ENCODE peak calls at places on chromosomes 7 and 10, in four cellular contexts. D is GM12878, T is HepG2, W is K562. S is an unnamed sample.

GRCh38 chr10:35504132-35504531 is 101.0 kb upstream of the GJD4 start:
- DNase-seq in W (no peak), D (no peak), T (no peak), S (no peak)

GRCh38 chr7:106068986-106069385 is 43.1 kb downstream of the SYPL1 start:
- DNase-seq in D (no peak), W (no peak), T (no peak), S (no peak)

GRCh38 chr10:78579586-78579985 is 489.2 kb upstream of the ZMIZ1 start:
- DNase-seq in T (no peak), D (no peak), W (no peak), S (no peak)

GRCh38 chr10:86706401-86706841 is 38.1 kb downstream of the LDB3 start:
- DNase-seq in T (no peak), W (no peak), D (no peak), S (no peak)

GRCh38 chr7:74057987-74058386 is 25.6 kb upstream of the LIMK1 start:
- DNase-seq in D (no peak), T (no peak), W (no peak), S (no peak)

GRCh38 chr7:55477781-55478374 is 94.4 kb downstream of the VOPP1 start:
- DNase-seq in W (no peak), D (no peak), T (no peak), S (no peak)

GRCh38 chr7:114021135-114021534 is 102.3 kb upstream of the PPP1R3A start:
- DNase-seq in W (no peak), D (no peak), T (no peak), S (no peak)

GRCh38 chr10:100508691-100509150 is 10.9 kb downstream of the SEC31B start:
- DNase-seq in D (no peak), W (peak), T (peak), S (no peak)

GRCh38 chr10:79146611-79147130 is 77.9 kb downstream of the ZMIZ1 start:
- DNase-seq in W (no peak), D (no peak), T (no peak), S (no peak)

GRCh38 chr10:71804067-71804466 is 30.7 kb upstream of the VSIR start:
- DNase-seq in T (no peak), W (no peak), D (no peak), S (no peak)
- TF ChIP-seq NR2C2 in T (no peak), W (no peak), D (no peak), S (no peak)

GRCh38 chr7:26186364-26187311 is 13.9 kb downstream of the HNRNPA2B1 start:
- DNase-seq in W (no peak), T (no peak), D (no peak), S (no peak)

GRCh38 chr7:26189697-26190096 is 10.8 kb downstream of the HNRNPA2B1 start:
- DNase-seq in D (no peak), T (no peak), W (no peak), S (no peak)

GRCh38 chr7:26188291-26188999 is 12.1 kb downstream of the HNRNPA2B1 start:
- DNase-seq in T (no peak), D (no peak), W (no peak), S (no peak)

GRCh38 chr7:26189000-26189539 is 11.5 kb downstream of the HNRNPA2B1 start:
- DNase-seq in W (no peak), T (no peak), D (no peak), S (no peak)

DNA sequence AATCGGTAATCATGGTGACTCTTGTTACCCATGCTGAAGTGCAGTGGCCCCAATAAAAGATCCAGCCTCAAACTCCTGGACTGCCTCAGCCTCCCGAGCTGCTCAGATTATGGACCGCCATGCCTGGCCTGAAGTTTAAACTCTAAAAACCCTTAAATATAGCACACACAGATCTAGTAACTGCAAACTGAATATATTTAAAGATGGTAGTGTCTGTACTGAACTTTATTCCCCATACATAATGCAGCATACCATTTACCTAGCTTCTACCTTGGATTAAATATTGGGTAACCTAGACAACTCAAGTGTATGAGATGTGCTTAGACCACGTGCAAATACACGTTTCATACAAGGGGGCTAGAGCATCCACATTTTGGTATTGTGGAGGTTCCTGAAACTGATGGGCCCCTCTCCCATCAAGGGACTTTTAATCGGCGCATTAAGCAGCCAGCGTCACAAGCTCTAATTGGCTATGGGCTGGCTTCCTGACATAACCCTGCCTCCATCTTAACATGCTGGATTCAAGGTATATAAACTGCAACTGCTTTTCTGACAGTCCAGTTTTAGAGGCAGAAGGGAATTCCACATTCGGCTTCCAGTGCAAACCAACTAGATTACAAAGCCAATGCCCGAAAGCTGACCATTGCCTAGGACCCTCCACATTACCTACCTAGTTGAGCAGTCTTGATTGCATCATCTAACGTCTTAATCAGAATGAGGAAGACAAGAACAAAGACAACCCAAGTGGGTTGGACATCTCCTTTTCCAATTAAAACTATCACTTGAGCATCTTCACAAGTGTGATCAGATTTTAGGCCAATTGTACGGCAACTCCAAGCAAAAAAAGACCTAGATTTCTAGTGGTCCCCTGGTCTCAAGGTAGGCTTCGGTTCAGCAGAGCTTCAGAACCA is 12.9 kb downstream of the HNRNPA2B1 start:
- DNase-seq in W (peak), T (no peak), D (no peak), S (no peak)
- TF ChIP-seq ATF2 in W (no peak), T (no peak), D (peak), S (no peak)

GRCh38 chr7:1243964-1244416 is 11.3 kb downstream of the UNCX start:
- DNase-seq in W (no peak), D (no peak), T (no peak), S (no peak)

GRCh38 chr7:1242601-1243289 is 10.1 kb downstream of the UNCX start:
- DNase-seq in D (no peak), W (no peak), T (no peak), S (no peak)

GRCh38 chr7:1244701-1245526 is 12.2 kb downstream of the UNCX start:
- DNase-seq in T (no peak), D (no peak), W (no peak), S (no peak)

GRCh38 chr7:1242129-1242572 is 9.5 kb downstream of the UNCX start:
- DNase-seq in T (no peak), D (no peak), W (no peak), S (no peak)

GRCh38 chr7:1243290-1243963 is 10.8 kb downstream of the UNCX start:
- DNase-seq in W (no peak), D (no peak), T (no peak), S (no peak)
- TF ChIP-seq NR2C2 in W (no peak), D (no peak), T (no peak), S (no peak)

GRCh38 chr7:50826371-50827172 is 43.9 kb upstream of the GRB10 start:
- DNase-seq in T (peak), D (no peak), W (peak), S (no peak)
- TF ChIP-seq ATF2 in T (no peak), D (no peak), W (no peak), S (no peak)

DNA sequence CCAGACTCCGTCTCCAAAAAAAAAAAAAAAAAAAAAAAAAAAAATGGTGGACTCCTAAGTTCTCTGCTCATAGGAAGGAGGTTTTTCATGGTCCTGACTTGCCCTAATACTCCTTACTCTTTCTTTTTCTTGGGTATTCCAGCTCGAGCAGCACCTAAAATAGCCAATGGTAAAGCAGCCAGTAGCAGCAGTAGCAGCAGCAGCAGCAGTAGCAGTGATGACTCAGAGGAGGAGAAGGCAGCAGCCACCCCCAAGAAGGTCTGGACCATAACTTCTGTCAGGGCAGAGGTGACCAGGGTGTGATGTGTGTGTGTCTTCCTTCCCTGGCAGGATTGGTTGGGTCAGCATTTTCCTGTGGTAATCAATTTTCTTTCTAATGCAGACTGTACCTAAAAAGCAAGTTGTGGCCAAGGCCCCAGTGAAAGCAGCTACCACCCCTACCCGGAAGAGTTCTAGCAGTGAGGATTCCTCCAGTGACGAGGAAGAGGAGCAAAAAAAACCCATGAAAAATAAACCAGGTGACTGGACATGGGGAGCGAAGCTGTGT is 6.9 kb downstream of the NOLC1 start:
- DNase-seq in D (no peak), T (no peak), W (no peak), S (no peak)
- TF ChIP-seq NR2C2 in D (no peak), T (no peak), W (no peak), S (no peak)

GRCh38 chr10:129792864-129793263 is 171.2 kb downstream of the EBF3 start:
- DNase-seq in T (no peak), W (no peak), D (no peak), S (no peak)
- TF ChIP-seq ATF2 in T (no peak), W (no peak), D (no peak), S (no peak)

DNA sequence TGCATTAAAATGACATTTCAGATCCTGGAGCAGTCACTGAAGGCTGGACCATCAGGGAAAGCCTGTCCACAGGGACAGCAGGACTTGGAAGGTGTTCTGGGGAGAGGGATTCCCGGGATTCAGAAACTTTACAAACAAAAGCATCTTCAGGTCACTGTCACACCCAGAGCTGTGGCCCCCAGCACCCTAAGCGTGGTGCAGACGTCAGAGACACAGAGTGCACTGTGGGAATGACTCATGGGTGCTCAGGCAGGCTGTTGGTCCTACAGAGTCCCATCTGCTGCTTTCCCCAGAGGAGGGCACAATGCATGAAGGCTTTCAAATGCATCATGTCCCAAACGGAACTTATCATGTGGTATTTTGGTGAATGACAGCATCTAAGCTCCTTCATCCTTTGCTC is 13.1 kb upstream of the LRMDA start:
- DNase-seq in T (no peak), D (no peak), W (no peak), S (no peak)
- TF ChIP-seq NR2C2 in T (no peak), D (no peak), W (no peak), S (no peak)